ENCODE peak calls at places on chromosomes 4 and X, in nine cellular contexts. Y, R, S, N, V, H, T, M and W are unnamed samples.

GRCh38 chrX:124348152-124348551 is 1.8 kb downstream of the SH2D1A start:
- DNase-seq in H (peak; percentile 31), V (no peak), N (no peak), S (no peak), T (no peak), R (no peak), M (no peak), Y (no peak), W (no peak)

GRCh38 chr4:168694669-168695068 is 197.8 kb downstream of the PALLD start:
- DNase-seq in N (no peak), S (no peak), R (no peak), T (no peak), V (no peak), M (no peak), Y (no peak), H (no peak), W (no peak)

GRCh38 chr4:98996056-98996941 is 778 bp downstream of the METAP1 start:
- DNase-seq in Y (no peak), N (no peak), T (peak; percentile 24), R (no peak), V (no peak), S (no peak), M (no peak), H (peak; percentile 27), W (peak; percentile 22)

GRCh38 chr4:167274346-167274745 is 40.1 kb upstream of the SPOCK3 start:
- DNase-seq in M (no peak), Y (no peak), T (no peak), V (no peak), S (no peak), R (no peak), N (no peak), H (no peak), W (no peak)

GRCh38 chrX:71938371-71938770 is 27.7 kb downstream of the NHSL2 start:
- DNase-seq in S (no peak), V (no peak), Y (no peak), R (no peak), M (no peak), H (no peak), N (no peak), T (no peak), W (no peak)

GRCh38 chr4:156638925-156639605 is 332.5 kb downstream of the PDGFC start:
- DNase-seq in S (no peak), T (no peak), N (no peak), V (no peak), Y (no peak), H (no peak), M (no peak), R (no peak), W (no peak)

GRCh38 chr4:183124865-183125264 is 25.8 kb downstream of the WWC2 start:
- DNase-seq in V (no peak), T (no peak), R (no peak), H (no peak), M (no peak), S (no peak), Y (no peak), N (no peak), W (no peak)

GRCh38 chrX:109840585-109840984 is 107.5 kb upstream of the ACSL4 start:
- DNase-seq in S (no peak), Y (no peak), H (peak; percentile 70), R (peak; percentile 72), V (no peak), N (no peak), T (peak; percentile 18), M (no peak), W (peak; percentile 55)

GRCh38 chrX:16970977-16971376 is 24.5 kb downstream of the REPS2 start:
- DNase-seq in T (no peak), N (no peak), Y (no peak), V (no peak), H (no peak), M (no peak), S (no peak), R (no peak), W (no peak)

GRCh38 chr4:55184600-55185523 is 59.5 kb upstream of the KDR start:
- DNase-seq in M (no peak), H (peak; percentile 43), V (peak; percentile 22), Y (no peak), T (peak; percentile 38), R (no peak), N (no peak), S (peak; percentile 29), W (no peak)

GRCh38 chrX:154355094-154355775 is 19.2 kb downstream of the FLNA start:
- DNase-seq in H (no peak), N (no peak), Y (no peak), S (no peak), R (no peak), T (no peak), M (no peak), V (no peak), W (peak; percentile 85)

GRCh38 chr4:140893939-140894338 is 137.8 kb upstream of the TBC1D9 start:
- DNase-seq in H (no peak), M (no peak), T (no peak), N (no peak), Y (no peak), R (no peak), S (no peak), V (no peak), W (no peak)

GRCh38 chr4:168095776-168096443 is 3.6 kb downstream of the ANXA10 start:
- DNase-seq in T (no peak), H (no peak), Y (no peak), N (no peak), M (no peak), R (no peak), S (no peak), V (no peak), W (no peak)

GRCh38 chr4:78032446-78032845 is 24.7 kb upstream of the FRAS1 start:
- DNase-seq in Y (no peak), H (no peak), N (no peak), M (no peak), R (no peak), V (no peak), T (no peak), S (no peak), W (no peak)

GRCh38 chrX:77442728-77443127 is 4.5 kb upstream of the FGF16 start:
- DNase-seq in S (no peak), T (no peak), R (no peak), V (no peak), Y (no peak), N (no peak), M (no peak), H (no peak), W (no peak)

GRCh38 chrX:111164728-111165127 is 68.7 kb downstream of the PAK3 start:
- DNase-seq in R (no peak), V (no peak), Y (no peak), N (no peak), T (no peak), H (peak; percentile 10), S (no peak), M (no peak), W (no peak)

GRCh38 chr4:79498282-79498681 is 90.3 kb upstream of the GK2 start:
- DNase-seq in M (no peak), T (no peak), Y (no peak), V (no peak), N (no peak), H (no peak), R (no peak), S (no peak), W (no peak)

GRCh38 chr4:5787311-5787710 is 76.3 kb downstream of the EVC start:
- DNase-seq in M (peak; percentile 35), R (peak; percentile 50), H (no peak), S (no peak), V (no peak), N (no peak), Y (no peak), T (no peak), W (peak; percentile 10)

GRCh38 chr4:97475621-97476020 is 667.7 kb downstream of the STPG2 start:
- DNase-seq in N (no peak), Y (no peak), H (no peak), M (no peak), S (no peak), V (no peak), R (no peak), T (no peak), W (no peak)

GRCh38 chr4:28402751-28403150 is 1542.1 kb downstream of the STIM2 start:
- DNase-seq in T (no peak), R (no peak), M (no peak), N (no peak), S (no peak), V (no peak), Y (no peak), H (no peak), W (no peak)

GRCh38 chr4:168386002-168386401 is 67.5 kb upstream of the DDX60 start:
- DNase-seq in S (no peak), V (no peak), Y (no peak), T (no peak), H (no peak), R (no peak), N (no peak), M (no peak), W (no peak)

GRCh38 chr4:2788532-2789103 is 4.3 kb upstream of the SH3BP2 start:
- DNase-seq in R (peak; percentile 73), N (peak; percentile 12), S (peak; percentile 63), M (peak; percentile 78), H (no peak), T (no peak), Y (no peak), V (peak; percentile 39), W (peak; percentile 52)
- TF ChIP-seq EP300 in R (no peak), N (no peak), S (no peak), M (no peak), H (no peak), T (no peak), Y (no peak), V (no peak), W (no peak)

GRCh38 chrX:134374910-134375309 is 85.1 kb upstream of the HPRT1 start:
- DNase-seq in N (no peak), S (no peak), T (no peak), H (no peak), V (no peak), R (no peak), Y (no peak), M (no peak), W (no peak)
- H3K4me3 ChIP-seq in N (no peak overlapping the region), S (no peak overlapping the region), T (no peak overlapping the region), H (peak overlapping the region; percentile 93), V (no peak overlapping the region), R (no peak overlapping the region), Y (peak overlapping the region; percentile 99), M (peak overlapping the region; percentile 74), W (no peak overlapping the region)

DNA sequence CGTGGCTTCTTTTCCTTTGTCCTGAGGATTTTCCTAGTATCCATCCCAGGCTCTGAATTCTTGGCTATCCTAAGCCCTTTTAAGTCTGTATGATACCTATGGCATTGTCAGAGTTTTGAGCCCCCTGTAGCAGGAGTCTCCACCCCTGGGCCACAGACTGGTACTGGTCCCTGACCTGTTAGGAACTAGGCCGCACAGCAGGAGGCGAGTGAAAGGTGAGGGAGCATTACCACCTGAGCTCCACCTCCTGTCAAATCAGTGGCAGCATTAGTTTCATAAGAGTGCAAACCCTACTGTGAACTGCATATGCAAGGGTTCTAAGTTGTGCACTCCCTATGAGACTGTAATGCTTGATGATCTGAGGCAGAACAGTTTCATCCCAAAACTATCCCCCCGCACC is 216.1 kb downstream of the RAPGEF2 start:
- DNase-seq in H (no peak), S (no peak), Y (no peak), M (no peak), T (no peak), R (no peak), V (no peak), N (no peak), W (no peak)
- TF ChIP-seq EP300 in H (no peak), S (no peak), Y (no peak), M (no peak), T (no peak), R (no peak), V (no peak), N (no peak), W (no peak)

GRCh38 chrX:102498732-102499131 is 17.8 kb downstream of the TMSB15A start:
- DNase-seq in V (no peak), R (no peak), M (no peak), T (no peak), Y (no peak), S (no peak), N (no peak), H (no peak), W (no peak)
- H3K4me3 ChIP-seq in V (no peak overlapping the region), R (no peak overlapping the region), M (no peak overlapping the region), T (no peak overlapping the region), Y (no peak overlapping the region), S (no peak overlapping the region), N (no peak overlapping the region), H (no peak overlapping the region), W (no peak overlapping the region)